ENCODE peak calls at places on chromosomes 16 and 17, in four cellular contexts. W is CD8-positive, alpha-beta T cell; H is anterior cingulate cortex; Y is stimulated activated effector memory CD8-positive, alpha-beta T cell treated with anti-CD3 and anti-CD28 coated beads, Interleukin-12 subunit alpha, Interleukin-12 subunit beta, amount 100 ng/mL, for 72 hours. O is an unnamed sample.

GRCh38 chr17:82116246-82116645 is 18.2 kb upstream of the FASN start:
- DNase-seq in Y (no peak), H (no peak), W (no peak), O (no peak)

GRCh38 chr17:32870969-32871368 is 6.0 kb downstream of the MYO1D start:
- DNase-seq in W (no peak), H (no peak), Y (no peak), O (peak)

GRCh38 chr16:75244225-75244792 is 7.1 kb downstream of the BCAR1 start:
- DNase-seq in Y (no peak), H (no peak), W (no peak), O (no peak)

GRCh38 chr16:714558-715447 is at the start of gene METRN:
- DNase-seq in Y (peak), H (peak), W (peak), O (peak)

GRCh38 chr16:19876501-19877059 is 8.1 kb downstream of the GPRC5B start:
- DNase-seq in Y (no peak), W (no peak), H (no peak), O (no peak)

GRCh38 chr17:48754500-48755261 is 26.1 kb upstream of the HOXB13 start:
- DNase-seq in Y (no peak), H (no peak), W (no peak), O (no peak)

GRCh38 chr17:42484304-42484703 is 25.6 kb downstream of the ATP6V0A1 start:
- DNase-seq in Y (peak), H (no peak), W (peak), O (peak)

GRCh38 chr17:14427914-14428639 is 127.2 kb downstream of the HS3ST3B1 start:
- DNase-seq in Y (peak), H (no peak), W (peak), O (peak)

GRCh38 chr16:81723098-81723723 is 55.9 kb upstream of the PLCG2 start:
- DNase-seq in W (peak), H (no peak), Y (peak), O (no peak)

GRCh38 chr16:68993885-68994284 is 111.6 kb upstream of the HAS3 start:
- DNase-seq in Y (no peak), H (no peak), W (no peak), O (no peak)

GRCh38 chr16:57284206-57284951 is at the start of gene PLLP:
- DNase-seq in W (peak), H (no peak), Y (peak), O (peak)

GRCh38 chr16:87686697-87687570 is 78.9 kb downstream of the KLHDC4 start:
- DNase-seq in H (no peak), Y (no peak), W (no peak), O (no peak)

GRCh38 chr17:43324205-43324893 is 74.4 kb upstream of the ARL4D start:
- DNase-seq in W (no peak), H (no peak), Y (no peak), O (no peak)

GRCh38 chr17:35731239-35731931 is at the start of gene RASL10B:
- DNase-seq in H (no peak), W (peak), Y (no peak), O (no peak)

GRCh38 chr16:23578096-23578830 is 17.9 kb downstream of the NDUFAB1 start:
- DNase-seq in Y (no peak), W (no peak), H (no peak), O (no peak)

GRCh38 chr17:48610282-48611211 is at the start of gene HOXB7:
- DNase-seq in Y (peak), W (peak), H (no peak), O (peak)

GRCh38 chr17:3732171-3732570 is 8.5 kb downstream of the HASPIN start:
- DNase-seq in H (no peak), Y (no peak), W (no peak), O (peak)

GRCh38 chr16:69084301-69084700 is 21.2 kb upstream of the HAS3 start:
- DNase-seq in Y (no peak), W (no peak), H (no peak), O (no peak)

GRCh38 chr16:73047536-73048291 is at the start of gene ZFHX3:
- DNase-seq in W (no peak), Y (no peak), H (no peak), O (peak)

GRCh38 chr17:28567604-28568003 is 3.7 kb downstream of the PIGS start:
- DNase-seq in H (no peak), W (no peak), Y (no peak), O (no peak)

GRCh38 chr16:84699147-84699711 is 571 bp upstream of the USP10 start:
- DNase-seq in Y (no peak), H (no peak), W (no peak), O (no peak)

GRCh38 chr16:31529398-31530312 is 2.0 kb downstream of the AHSP start:
- DNase-seq in H (no peak), Y (no peak), W (no peak), O (no peak)

GRCh38 chr17:82019905-82020873 is 2.5 kb downstream of the CENPX start:
- DNase-seq in Y (peak), H (no peak), W (peak), O (peak)

GRCh38 chr17:46962374-46962790 is 16.7 kb downstream of the RPRML start:
- DNase-seq in H (no peak), Y (no peak), W (no peak), O (no peak)

GRCh38 chr17:8859804-8860430 is 7.6 kb downstream of the PIK3R6 start:
- DNase-seq in Y (no peak), W (peak), H (no peak), O (no peak)

GRCh38 chr16:74811911-74812310 is 37.3 kb upstream of the FA2H start:
- DNase-seq in H (no peak), Y (no peak), W (no peak), O (no peak)